ENCODE peak calls at places on chromosome 21, in ten cellular contexts. Q is NCI-H2081; A is HCT116; M is stimulated activated CD8-positive, alpha-beta memory T cell treated with anti-CD3 and anti-CD28 coated beads, Interleukin-7, amount 100 ng/mL, for 1 hour; E is psoas muscle; L is caudate nucleus; B is GM12864; F is A549; H is stimulated activated CD4-positive, alpha-beta T cell treated with anti-CD3 and anti-CD28 coated beads, TNF-alpha, amount 100 ng/mL, for 4 hours; J is mucosa of gallbladder. I is an unnamed sample.

GRCh38 chr21:26881504-26882228 is 36.5 kb upstream of the ADAMTS1 start:
- DNase-seq in L (no peak), J (no peak), F (peak), A (no peak), B (no peak), E (no peak), H (no peak), M (no peak), Q (peak), I (no peak)

GRCh38 chr21:15446193-15446592 is 283.6 kb upstream of the USP25 start:
- DNase-seq in E (no peak), M (no peak), L (no peak), H (no peak), J (no peak), Q (no peak), B (no peak), A (no peak), F (no peak), I (no peak)

GRCh38 chr21:44753357-44753756 is 42.0 kb upstream of the TSPEAR start:
- DNase-seq in M (no peak), Q (no peak), H (no peak), F (no peak), J (no peak), L (no peak), E (no peak), A (no peak), B (no peak), I (no peak)

GRCh38 chr21:21385404-21385803 is 387.2 kb downstream of the NCAM2 start:
- DNase-seq in B (no peak), F (no peak), J (no peak), L (no peak), Q (no peak), H (no peak), E (no peak), A (no peak), M (no peak), I (no peak)

GRCh38 chr21:14923468-14923867 is 141.3 kb downstream of the NRIP1 start:
- DNase-seq in F (no peak), M (no peak), L (no peak), H (no peak), J (no peak), E (no peak), A (no peak), B (no peak), Q (no peak), I (no peak)

GRCh38 chr21:29002442-29003144 is 9.9 kb upstream of the LTN1 start:
- DNase-seq in M (peak), A (peak), E (peak), Q (peak), H (peak), J (peak), B (peak), F (peak), L (peak), I (peak)

GRCh38 chr21:46157987-46158451 is 2.6 kb upstream of the FTCD start:
- DNase-seq in H (no peak), E (no peak), L (no peak), B (no peak), M (no peak), Q (no peak), J (no peak), F (no peak), A (no peak), I (no peak)

GRCh38 chr21:46084041-46084561 is 13.8 kb upstream of the COL6A2 start:
- DNase-seq in B (no peak), A (no peak), H (no peak), J (peak), Q (no peak), F (no peak), L (no peak), E (peak), M (no peak), I (no peak)

GRCh38 chr21:46294647-46295176 is 8.6 kb downstream of the YBEY start:
- DNase-seq in E (no peak), A (no peak), Q (no peak), J (no peak), B (no peak), F (no peak), L (no peak), H (no peak), M (no peak), I (no peak)

GRCh38 chr21:7957713-7958064 is 2563.7 kb upstream of the TPTE start:
- DNase-seq in Q (no peak), M (no peak), H (no peak), B (no peak), L (no peak), F (no peak), A (no peak), J (no peak), E (no peak), I (no peak)

I was measured in activated CD4-positive, alpha-beta T cell treated with anti-CD3 and anti-CD28 coated beads, Interleukin-2, amount 10 ng/mL, durations not matched to agents 24 days and 14 days.